ENCODE peak calls at places on chromosomes 3 and 15, in five cellular contexts. One of them, this sample, is unnamed.

GRCh38 chr3:78873641-78874040 is 894.2 kb downstream of the ROBO1 start:
- DNase-seq in endothelial cell: no peak
- DNase-seq in tibial artery: no peak
- DNase-seq in choroid plexus epithelial cell: peak; percentile 45
- DNase-seq in heart left ventricle: no peak
- DNase-seq in this sample: no peak

GRCh38 chr3:196992461-196993065 is 23.9 kb upstream of the PIGZ start:
- DNase-seq in endothelial cell: no peak
- DNase-seq in tibial artery: no peak
- DNase-seq in choroid plexus epithelial cell: no peak
- DNase-seq in heart left ventricle: peak; percentile 6
- DNase-seq in this sample: no peak

GRCh38 chr15:90882781-90883525 is 1.4 kb upstream of the FES start:
- DNase-seq in endothelial cell: no peak
- DNase-seq in tibial artery: no peak
- DNase-seq in choroid plexus epithelial cell: no peak
- DNase-seq in heart left ventricle: no peak
- DNase-seq in this sample: no peak

GRCh38 chr15:62773369-62774165 is 269.0 kb upstream of the TPM1 start:
- DNase-seq in endothelial cell: no peak
- DNase-seq in tibial artery: no peak
- DNase-seq in choroid plexus epithelial cell: no peak
- DNase-seq in heart left ventricle: no peak
- DNase-seq in this sample: no peak

GRCh38 chr15:81011593-81011992 is 10.9 kb downstream of the TLNRD1 start:
- DNase-seq in endothelial cell: no peak
- DNase-seq in tibial artery: no peak
- DNase-seq in choroid plexus epithelial cell: no peak
- DNase-seq in heart left ventricle: no peak
- DNase-seq in this sample: no peak

GRCh38 chr3:117463716-117464115 is 754.1 kb downstream of the TUSC7 start:
- DNase-seq in endothelial cell: no peak
- DNase-seq in tibial artery: no peak
- DNase-seq in choroid plexus epithelial cell: no peak
- DNase-seq in heart left ventricle: no peak
- DNase-seq in this sample: no peak

GRCh38 chr3:162270059-162270458 is 773.5 kb downstream of the OTOL1 start:
- DNase-seq in endothelial cell: no peak
- DNase-seq in tibial artery: no peak
- DNase-seq in choroid plexus epithelial cell: no peak
- DNase-seq in heart left ventricle: no peak
- DNase-seq in this sample: no peak

GRCh38 chr15:40344631-40345120 is 3.9 kb upstream of the CCDC9B start:
- DNase-seq in endothelial cell: peak; percentile 70
- DNase-seq in tibial artery: peak; percentile 55
- DNase-seq in choroid plexus epithelial cell: peak; percentile 76
- DNase-seq in heart left ventricle: no peak
- DNase-seq in this sample: peak; percentile 65

GRCh38 chr15:99324082-99324620 is 72.9 kb downstream of the LRRC28 start:
- DNase-seq in endothelial cell: no peak
- DNase-seq in tibial artery: peak; percentile 36
- DNase-seq in choroid plexus epithelial cell: peak; percentile 88
- DNase-seq in heart left ventricle: peak; percentile 34
- DNase-seq in this sample: no peak

GRCh38 chr3:119187266-119187665 is 13.9 kb downstream of the UPK1B start:
- DNase-seq in endothelial cell: no peak
- DNase-seq in tibial artery: no peak
- DNase-seq in choroid plexus epithelial cell: no peak
- DNase-seq in heart left ventricle: no peak
- DNase-seq in this sample: no peak

GRCh38 chr3:10505050-10505790 is at the start of gene ATP2B2:
- DNase-seq in endothelial cell: peak; percentile 36
- DNase-seq in tibial artery: no peak
- DNase-seq in choroid plexus epithelial cell: no peak
- DNase-seq in heart left ventricle: no peak
- DNase-seq in this sample: peak; percentile 90

GRCh38 chr3:24487325-24488242 is 7.1 kb downstream of the THRB start:
- DNase-seq in endothelial cell: no peak
- DNase-seq in tibial artery: no peak
- DNase-seq in choroid plexus epithelial cell: peak; percentile 6
- DNase-seq in heart left ventricle: no peak
- DNase-seq in this sample: no peak

GRCh38 chr15:78404125-78404524 is 33.9 kb upstream of the IREB2 start:
- DNase-seq in endothelial cell: no peak
- DNase-seq in tibial artery: no peak
- DNase-seq in choroid plexus epithelial cell: no peak
- DNase-seq in heart left ventricle: no peak
- DNase-seq in this sample: no peak

GRCh38 chr3:98599647-98600411 is 6.4 kb upstream of the CPOX start:
- DNase-seq in endothelial cell: no peak
- DNase-seq in tibial artery: no peak
- DNase-seq in choroid plexus epithelial cell: peak; percentile 59
- DNase-seq in heart left ventricle: no peak
- DNase-seq in this sample: no peak

GRCh38 chr15:95032181-95032580 is 800.8 kb downstream of the MCTP2 start:
- DNase-seq in endothelial cell: no peak
- DNase-seq in tibial artery: no peak
- DNase-seq in choroid plexus epithelial cell: no peak
- DNase-seq in heart left ventricle: no peak
- DNase-seq in this sample: no peak

GRCh38 chr3:128343287-128344045 is 123.2 kb downstream of the DNAJB8 start:
- DNase-seq in endothelial cell: peak; percentile 42
- DNase-seq in tibial artery: no peak
- DNase-seq in choroid plexus epithelial cell: peak; percentile 50
- DNase-seq in heart left ventricle: peak; percentile 9
- DNase-seq in this sample: no peak

GRCh38 chr15:70069716-70070115 is 28.0 kb downstream of the TLE3 start:
- DNase-seq in endothelial cell: no peak
- DNase-seq in tibial artery: no peak
- DNase-seq in choroid plexus epithelial cell: no peak
- DNase-seq in heart left ventricle: no peak
- DNase-seq in this sample: no peak

GRCh38 chr3:52385157-52385556 is 59.7 kb downstream of the SEMA3G start:
- DNase-seq in endothelial cell: peak; percentile 74
- DNase-seq in tibial artery: no peak
- DNase-seq in choroid plexus epithelial cell: peak; percentile 57
- DNase-seq in heart left ventricle: no peak
- DNase-seq in this sample: peak; percentile 75

GRCh38 chr15:42092666-42093445 is 1.5 kb downstream of the PLA2G4D start:
- DNase-seq in endothelial cell: no peak
- DNase-seq in tibial artery: no peak
- DNase-seq in choroid plexus epithelial cell: no peak
- DNase-seq in heart left ventricle: peak; percentile 58
- DNase-seq in this sample: no peak

GRCh38 chr15:75840659-75841058 is 2.6 kb upstream of the UBE2Q2 start:
- DNase-seq in endothelial cell: no peak
- DNase-seq in tibial artery: peak; percentile 33
- DNase-seq in choroid plexus epithelial cell: peak; percentile 73
- DNase-seq in heart left ventricle: no peak
- DNase-seq in this sample: no peak

GRCh38 chr15:57382969-57383368 is 6.7 kb downstream of the CGNL1 start:
- DNase-seq in endothelial cell: no peak
- DNase-seq in tibial artery: no peak
- DNase-seq in choroid plexus epithelial cell: no peak
- DNase-seq in heart left ventricle: no peak
- DNase-seq in this sample: no peak

GRCh38 chr3:12752111-12752510 is 6.9 kb downstream of the TMEM40 start:
- DNase-seq in endothelial cell: no peak
- DNase-seq in tibial artery: no peak
- DNase-seq in choroid plexus epithelial cell: no peak
- DNase-seq in heart left ventricle: no peak
- DNase-seq in this sample: no peak

GRCh38 chr3:150414989-150415388 is 6.9 kb downstream of the TSC22D2 start:
- DNase-seq in endothelial cell: no peak
- DNase-seq in tibial artery: no peak
- DNase-seq in choroid plexus epithelial cell: no peak
- DNase-seq in heart left ventricle: no peak
- DNase-seq in this sample: no peak

GRCh38 chr3:101509811-101510210 is 3.2 kb downstream of the SENP7 start:
- DNase-seq in endothelial cell: no peak
- DNase-seq in tibial artery: no peak
- DNase-seq in choroid plexus epithelial cell: peak; percentile 50
- DNase-seq in heart left ventricle: no peak
- DNase-seq in this sample: no peak

GRCh38 chr3:50269977-50270413 is 1.0 kb downstream of the SEMA3B start:
- DNase-seq in endothelial cell: no peak
- DNase-seq in tibial artery: no peak
- DNase-seq in choroid plexus epithelial cell: peak; percentile 18
- DNase-seq in heart left ventricle: no peak
- DNase-seq in this sample: no peak

GRCh38 chr15:62648954-62649353 is 393.6 kb upstream of the TPM1 start:
- DNase-seq in endothelial cell: no peak
- DNase-seq in tibial artery: no peak
- DNase-seq in choroid plexus epithelial cell: peak; percentile 36
- DNase-seq in heart left ventricle: peak; percentile 46
- DNase-seq in this sample: no peak

DNA sequence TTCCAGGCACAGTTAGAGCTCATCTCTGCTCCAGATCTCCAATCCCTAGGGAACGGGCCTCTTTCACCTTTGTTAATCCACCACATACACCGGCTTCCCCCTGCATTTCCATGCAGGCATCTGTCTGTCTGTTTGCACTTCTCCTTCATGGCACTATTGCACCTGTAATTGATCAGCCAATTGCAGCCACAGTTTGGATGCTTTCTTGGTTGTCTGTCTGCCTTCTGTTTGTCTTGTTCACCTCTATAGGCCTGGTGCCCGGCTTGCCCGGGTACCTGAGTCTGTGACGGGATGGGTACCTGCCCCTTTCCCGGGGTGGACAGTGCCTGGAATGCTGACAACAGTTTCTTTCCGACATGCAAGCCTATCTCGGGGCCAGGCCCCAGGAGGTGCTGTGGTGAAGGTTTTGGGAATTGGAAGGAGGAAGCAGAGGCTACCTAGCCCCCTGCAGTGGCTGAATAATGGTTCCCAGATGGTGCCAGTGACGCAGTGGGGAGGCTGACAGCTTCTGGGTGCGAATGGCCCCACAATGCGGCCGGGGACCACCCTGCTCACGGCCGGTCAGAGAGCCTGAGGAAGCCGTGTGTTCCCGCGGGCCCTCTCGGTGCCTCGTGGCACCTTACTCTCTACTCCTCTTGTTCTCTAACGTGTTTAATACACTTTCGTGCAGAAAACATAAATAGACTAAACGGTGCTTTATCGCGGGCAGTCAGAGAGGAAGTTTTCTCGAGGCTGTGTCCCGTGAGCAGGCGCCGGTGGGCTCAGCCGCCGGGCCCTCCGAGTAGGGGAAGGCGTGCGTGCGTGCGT is 31.3 kb upstream of the RAB6B start:
- DNase-seq in endothelial cell: no peak
- DNase-seq in tibial artery: no peak
- DNase-seq in choroid plexus epithelial cell: no peak
- DNase-seq in heart left ventricle: no peak
- DNase-seq in this sample: no peak
- TF ChIP-seq CTCF in endothelial cell: no peak
- TF ChIP-seq CTCF in tibial artery: no peak
- TF ChIP-seq CTCF in choroid plexus epithelial cell: peak; percentile 37
- TF ChIP-seq CTCF in heart left ventricle: no peak
- TF ChIP-seq CTCF in this sample: no peak

GRCh38 chr3:65439641-65440040 is 599.1 kb downstream of the MAGI1 start:
- DNase-seq in endothelial cell: peak; percentile 64
- DNase-seq in tibial artery: no peak
- DNase-seq in choroid plexus epithelial cell: peak; percentile 85
- DNase-seq in heart left ventricle: peak; percentile 69
- DNase-seq in this sample: no peak
- TF ChIP-seq CTCF in endothelial cell: peak; percentile 32
- TF ChIP-seq CTCF in tibial artery: peak; percentile 46
- TF ChIP-seq CTCF in choroid plexus epithelial cell: peak; percentile 86
- TF ChIP-seq CTCF in heart left ventricle: peak; percentile 71
- TF ChIP-seq CTCF in this sample: peak; percentile 57

GRCh38 chr3:64329037-64329436 is 103.8 kb upstream of the PRICKLE2 start:
- DNase-seq in endothelial cell: no peak
- DNase-seq in tibial artery: no peak
- DNase-seq in choroid plexus epithelial cell: no peak
- DNase-seq in heart left ventricle: no peak
- DNase-seq in this sample: no peak
- TF ChIP-seq CTCF in endothelial cell: no peak
- TF ChIP-seq CTCF in tibial artery: no peak
- TF ChIP-seq CTCF in choroid plexus epithelial cell: peak; percentile 18
- TF ChIP-seq CTCF in heart left ventricle: no peak
- TF ChIP-seq CTCF in this sample: peak; percentile 0

GRCh38 chr15:29713784-29714183 is 108.5 kb downstream of the TJP1 start:
- DNase-seq in endothelial cell: no peak
- DNase-seq in tibial artery: no peak
- DNase-seq in choroid plexus epithelial cell: no peak
- DNase-seq in heart left ventricle: no peak
- DNase-seq in this sample: no peak

GRCh38 chr15:29708519-29708918 is 113.7 kb downstream of the TJP1 start:
- DNase-seq in endothelial cell: no peak
- DNase-seq in tibial artery: no peak
- DNase-seq in choroid plexus epithelial cell: no peak
- DNase-seq in heart left ventricle: no peak
- DNase-seq in this sample: no peak

GRCh38 chr15:29711531-29711930 is 110.7 kb downstream of the TJP1 start:
- DNase-seq in endothelial cell: no peak
- DNase-seq in tibial artery: no peak
- DNase-seq in choroid plexus epithelial cell: no peak
- DNase-seq in heart left ventricle: no peak
- DNase-seq in this sample: no peak

DNA sequence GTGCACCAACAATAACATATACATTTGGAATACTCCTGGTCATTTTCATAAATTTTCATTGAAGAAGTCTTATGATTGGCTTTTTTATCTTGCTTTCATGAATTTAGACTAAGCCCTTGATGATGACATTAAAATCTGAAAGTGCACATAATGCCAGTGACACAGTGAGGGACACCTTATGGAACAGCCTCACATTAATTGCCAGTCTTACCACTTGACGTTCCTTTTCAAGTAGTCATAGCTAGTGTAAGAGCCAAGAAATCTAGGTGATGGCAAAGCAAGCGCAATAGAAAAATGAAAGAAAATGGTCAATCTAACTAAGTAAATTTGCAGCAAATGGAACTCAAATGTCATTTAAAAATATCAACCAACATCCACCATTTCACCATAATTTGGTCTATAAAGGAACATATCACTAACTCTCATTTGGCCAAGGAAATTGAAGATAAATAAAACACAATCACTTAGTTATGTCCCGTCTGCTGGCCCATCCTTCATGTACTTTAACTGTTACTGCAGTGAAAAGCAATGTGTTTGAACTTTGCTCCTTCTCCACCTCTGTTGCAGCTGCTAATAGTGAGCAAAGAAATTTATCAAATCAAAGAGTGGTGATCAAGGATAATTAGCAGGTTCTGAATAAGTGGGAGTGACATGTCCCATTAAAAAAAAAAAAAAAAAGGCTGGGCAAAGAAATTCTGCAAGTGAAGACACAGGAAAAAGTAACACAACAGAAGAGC is 110.0 kb downstream of the TJP1 start:
- DNase-seq in endothelial cell: no peak
- DNase-seq in tibial artery: no peak
- DNase-seq in choroid plexus epithelial cell: no peak
- DNase-seq in heart left ventricle: no peak
- DNase-seq in this sample: no peak
- TF ChIP-seq CTCF in endothelial cell: no peak
- TF ChIP-seq CTCF in tibial artery: no peak
- TF ChIP-seq CTCF in choroid plexus epithelial cell: no peak
- TF ChIP-seq CTCF in heart left ventricle: no peak
- TF ChIP-seq CTCF in this sample: no peak

This sample was measured in D721Med.